ENCODE peak calls at places on chromosomes 4 and X, in ten cellular contexts. E is GM23338; P is bronchial epithelial cell; N is tibial nerve; L is CD8-positive, alpha-beta T cell; C is dorsolateral prefrontal cortex; F is fibroblast of the aortic adventitia; D is fibroblast of villous mesenchyme; R is tibial artery; K is kidney. Z is an unnamed sample.

GRCh38 chr4:80182237-80182866 is 15.0 kb upstream of the PRDM8 start:
- DNase-seq in E (no peak), P (no peak), N (no peak), L (no peak), C (no peak), F (no peak), D (no peak), R (no peak), K (no peak), Z (no peak)

GRCh38 chr4:6316461-6317003 is 46.9 kb downstream of the WFS1 start:
- DNase-seq in E (no peak), P (no peak), N (no peak), L (no peak), C (no peak), F (no peak), D (no peak), R (no peak), K (no peak), Z (no peak)

GRCh38 chrX:258291-259040 is 22.7 kb upstream of the PLCXD1 start:
- DNase-seq in E (no peak), P (no peak), N (no peak), L (no peak), C (no peak), F (no peak), D (no peak), R (no peak), K (peak; percentile 44), Z (no peak)

GRCh38 chrX:23937100-23937499 is 29.3 kb downstream of the CXorf58 start:
- DNase-seq in E (peak; percentile 13), P (no peak), N (no peak), L (no peak), C (no peak), F (no peak), D (no peak), R (no peak), K (no peak), Z (peak; percentile 13)

GRCh38 chr4:20253799-20254409 is 2.2 kb downstream of the SLIT2 start:
- DNase-seq in E (peak; percentile 36), P (no peak), N (no peak), L (no peak), C (peak; percentile 47), F (peak; percentile 58), D (peak; percentile 30), R (peak; percentile 45), K (peak; percentile 72), Z (peak; percentile 33)

GRCh38 chr4:849478-850175 is 23.7 kb upstream of the CPLX1 start:
- DNase-seq in E (no peak), P (no peak), N (no peak), L (no peak), C (peak; percentile 36), F (no peak), D (no peak), R (no peak), K (peak; percentile 59), Z (no peak)

GRCh38 chr4:10403633-10404445 is 53.4 kb downstream of the ZNF518B start:
- DNase-seq in E (peak; percentile 70), P (peak; percentile 59), N (peak; percentile 60), L (no peak), C (no peak), F (peak; percentile 80), D (peak; percentile 30), R (no peak), K (no peak), Z (peak; percentile 71)

GRCh38 chr4:82786004-82786400 is 12.6 kb downstream of the SCD5 start:
- DNase-seq in E (peak; percentile 63), P (no peak), N (no peak), L (no peak), C (no peak), F (no peak), D (no peak), R (no peak), K (no peak), Z (no peak)

GRCh38 chrX:105323951-105324350 is 103.5 kb upstream of the TEX13A start:
- DNase-seq in E (no peak), P (peak; percentile 79), N (no peak), L (no peak), C (no peak), F (peak; percentile 61), D (peak; percentile 21), R (no peak), K (no peak), Z (peak; percentile 71)

GRCh38 chrX:124895947-124896346 is 423.7 kb upstream of the TEX13C start:
- DNase-seq in E (no peak), P (no peak), N (no peak), L (no peak), C (no peak), F (no peak), D (no peak), R (no peak), K (no peak), Z (no peak)

GRCh38 chrX:31209005-31209612 is 137.3 kb upstream of the FTHL17 start:
- DNase-seq in E (no peak), P (peak; percentile 52), N (no peak), L (no peak), C (no peak), F (no peak), D (peak; percentile 90), R (no peak), K (no peak), Z (no peak)

GRCh38 chr4:153211986-153212720 is 7.9 kb downstream of the TRIM2 start:
- DNase-seq in E (no peak), P (peak; percentile 74), N (no peak), L (no peak), C (no peak), F (peak; percentile 80), D (peak; percentile 80), R (no peak), K (no peak), Z (peak; percentile 85)

DNA sequence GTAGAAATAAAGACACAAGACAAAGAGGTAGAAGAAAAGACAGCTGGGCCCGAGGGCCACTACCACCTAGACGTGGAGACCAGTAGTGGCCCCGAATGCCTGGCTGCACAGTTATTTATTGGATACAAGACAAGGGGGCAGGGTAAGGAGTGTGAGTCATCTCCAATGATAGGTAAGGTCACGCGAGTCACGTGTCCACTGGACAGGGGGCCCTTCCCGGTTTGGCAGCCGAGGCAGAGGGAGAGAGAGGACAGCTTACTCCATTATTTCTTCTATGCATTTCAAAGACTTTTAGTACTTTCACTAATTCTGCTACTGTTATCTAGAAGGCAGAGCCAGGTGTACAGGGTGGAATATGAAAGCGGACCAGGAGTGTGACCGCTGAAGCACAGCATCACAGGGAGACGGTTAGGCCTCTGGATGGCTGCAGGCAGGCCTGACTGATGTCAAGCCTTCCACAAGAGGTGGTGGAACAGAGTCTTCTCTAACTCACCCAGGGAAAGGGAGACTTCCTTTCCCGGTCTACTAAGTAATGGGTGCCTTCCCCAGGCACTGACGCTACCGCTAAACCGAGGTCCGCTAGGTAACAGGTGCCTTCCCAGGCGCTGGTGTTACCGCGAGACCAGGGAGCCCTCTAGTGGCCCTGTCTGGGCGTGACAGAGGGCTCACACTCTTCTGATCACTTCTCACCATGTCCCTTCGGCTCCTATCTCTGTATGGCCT is 44.9 kb downstream of the ZBTB49 start:
- DNase-seq in E (peak; percentile 79), P (peak; percentile 34), N (peak; percentile 41), L (peak; percentile 55), C (peak; percentile 69), F (peak; percentile 48), D (peak; percentile 51), R (no peak), K (peak; percentile 82), Z (peak; percentile 68)
- H3K4me3 ChIP-seq in E (no peak overlapping the region), P (no peak overlapping the region), N (no peak overlapping the region), L (no peak overlapping the region), C (no peak overlapping the region), F (no peak overlapping the region), D (no peak overlapping the region), R (no peak overlapping the region), K (peak overlapping the region; percentile 28), Z (no peak overlapping the region)

DNA sequence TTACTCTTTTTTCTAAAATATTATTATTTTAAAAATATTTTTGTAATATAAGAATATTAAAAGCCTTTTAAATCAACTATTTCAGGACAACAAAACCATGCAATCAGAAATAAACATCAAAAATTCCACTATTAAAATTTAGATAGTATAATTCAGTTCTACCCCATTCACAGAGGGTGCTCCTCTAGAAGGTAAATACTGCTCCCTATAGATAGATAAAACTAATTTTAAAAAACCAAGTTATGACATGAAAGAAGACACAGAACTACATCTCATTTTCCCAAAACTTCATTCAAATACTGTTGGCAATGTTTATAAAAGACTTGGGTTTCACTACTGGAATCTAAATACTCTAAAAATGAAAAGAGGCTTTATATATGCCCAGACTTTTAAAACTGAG is 219.3 kb downstream of the SPOCK3 start:
- DNase-seq in E (no peak), P (no peak), N (no peak), L (no peak), C (no peak), F (no peak), D (no peak), R (no peak), K (no peak), Z (no peak)
- TF ChIP-seq CTCF in E (no peak), P (no peak), N (no peak), L (no peak), C (no peak), F (no peak), D (no peak), R (no peak), K (no peak), Z (no peak)

DNA sequence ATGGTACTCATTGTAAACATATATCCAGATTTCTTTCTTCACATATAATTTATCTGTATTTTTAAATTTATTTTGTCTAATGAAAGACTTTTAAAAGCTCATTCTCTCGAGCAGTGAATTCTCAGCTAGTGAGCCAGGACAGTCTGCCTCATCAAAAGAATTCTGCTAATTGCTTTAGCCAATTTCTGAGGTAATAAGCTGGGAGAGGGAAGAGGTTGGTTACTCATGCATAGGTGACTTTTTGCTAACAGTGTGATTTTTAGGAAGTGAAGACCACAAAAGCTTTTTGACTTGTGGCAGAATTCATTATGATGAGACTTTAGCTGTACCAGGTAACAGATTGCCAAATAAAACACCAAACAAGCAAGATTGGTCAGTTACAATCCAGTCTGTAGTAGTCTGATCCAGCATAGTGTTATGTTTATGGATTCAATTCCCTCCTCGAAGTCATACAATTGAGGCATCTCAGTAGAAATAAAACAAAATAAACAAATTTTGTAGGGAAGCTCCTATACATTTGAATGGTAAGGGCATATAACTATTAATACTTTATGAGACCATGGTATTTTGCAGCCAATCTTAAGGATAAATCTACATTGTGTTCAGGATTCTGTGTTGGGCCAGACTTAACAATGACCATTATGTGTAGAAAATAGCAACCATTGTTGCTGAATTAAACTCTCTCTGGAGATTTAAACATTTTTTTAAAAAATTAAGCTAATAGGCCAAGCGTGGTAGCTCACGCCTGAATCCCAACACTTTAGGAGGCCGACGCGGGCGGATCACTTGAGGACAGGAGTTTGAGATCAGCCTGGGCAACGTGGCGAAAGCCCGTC is 21.3 kb downstream of the PLS3 start:
- DNase-seq in E (no peak), P (no peak), N (no peak), L (no peak), C (no peak), F (no peak), D (no peak), R (no peak), K (no peak), Z (no peak)
- H3K4me3 ChIP-seq in E (no peak overlapping the region), P (no peak overlapping the region), N (no peak overlapping the region), L (no peak overlapping the region), C (no peak overlapping the region), F (no peak overlapping the region), D (no peak overlapping the region), R (peak overlapping the region; percentile 22), K (no peak overlapping the region), Z (no peak overlapping the region)

GRCh38 chr4:8477095-8477635 is 36.6 kb downstream of the TRMT44 start:
- DNase-seq in E (no peak), P (no peak), N (no peak), L (no peak), C (no peak), F (no peak), D (no peak), R (no peak), K (no peak), Z (no peak)
- TF ChIP-seq CTCF in E (no peak), P (no peak), N (no peak), L (no peak), C (no peak), F (no peak), D (no peak), R (no peak), K (no peak), Z (no peak)

Z was measured in choroid plexus epithelial cell.